ENCODE peak calls at places on chromosome 17, in seven cellular contexts. R is OCI-LY7, A is tibial nerve, I is neural progenitor cell, K is lung, Z is Peyer's patch, J is adipocyte. P is an unnamed sample. For H3K4me1, the result is how much of the 10 kb centered on the place peaks cover.

GRCh38 chr17:82091264-82092066 is 6.6 kb downstream of the FASN start:
- DNase-seq in R (no peak), A (no peak), I (no peak), K (no peak), Z (no peak), J (no peak), P (no peak)

GRCh38 chr17:66730497-66730923 is 104.4 kb upstream of the CACNG5 start:
- DNase-seq in R (no peak), A (no peak), I (no peak), K (no peak), Z (no peak), J (no peak), P (no peak)

GRCh38 chr17:70208080-70208794 is 38.9 kb downstream of the KCNJ2 start:
- DNase-seq in R (no peak), A (no peak), I (no peak), K (no peak), Z (no peak), J (no peak), P (no peak)

GRCh38 chr17:10612957-10613744 is 44.0 kb downstream of the MYH3 start:
- DNase-seq in R (no peak), A (no peak), I (no peak), K (no peak), Z (no peak), J (peak), P (no peak)

GRCh38 chr17:350706-351435 is 1.7 kb downstream of the RPH3AL start:
- DNase-seq in R (no peak), A (peak), I (no peak), K (peak), Z (peak), J (no peak), P (peak)

GRCh38 chr17:21388066-21388465 is 11.9 kb downstream of the KCNJ12 start:
- DNase-seq in R (no peak), A (no peak), I (no peak), K (no peak), Z (no peak), J (no peak), P (no peak)

GRCh38 chr17:2337811-2338657 is 733 bp downstream of the SGSM2 start:
- DNase-seq in R (peak), A (no peak), I (peak), K (peak), Z (peak), J (peak), P (peak)

GRCh38 chr17:21452377-21453143 is 76.4 kb downstream of the KCNJ12 start:
- DNase-seq in R (peak), A (peak), I (peak), K (peak), Z (peak), J (peak), P (peak)

GRCh38 chr17:49986396-49987289 is 8.4 kb downstream of the DLX3 start:
- DNase-seq in R (no peak), A (no peak), I (no peak), K (no peak), Z (no peak), J (no peak), P (no peak)

GRCh38 chr17:43316522-43317142 is 82.2 kb upstream of the ARL4D start:
- DNase-seq in R (peak), A (no peak), I (peak), K (no peak), Z (no peak), J (no peak), P (no peak)

GRCh38 chr17:29138991-29139682 is 41.1 kb downstream of the MYO18A start:
- DNase-seq in R (peak), A (no peak), I (no peak), K (no peak), Z (peak), J (no peak), P (no peak)

GRCh38 chr17:67260051-67260987 is 15.3 kb upstream of the HELZ start:
- DNase-seq in R (no peak), A (peak), I (no peak), K (peak), Z (peak), J (peak), P (peak)

GRCh38 chr17:50483266-50483665 is 4.6 kb downstream of the RSAD1 start:
- DNase-seq in R (no peak), A (no peak), I (no peak), K (no peak), Z (no peak), J (no peak), P (no peak)

GRCh38 chr17:54021418-54021817 is 198.7 kb downstream of the KIF2B start:
- DNase-seq in R (no peak), A (no peak), I (no peak), K (no peak), Z (no peak), J (no peak), P (no peak)

GRCh38 chr17:48131216-48131824 is 23.8 kb downstream of the SNX11 start:
- DNase-seq in R (peak), A (peak), I (peak), K (peak), Z (peak), J (peak), P (peak)

GRCh38 chr17:57678393-57678792 is 66.7 kb downstream of the CCDC182 start:
- DNase-seq in R (no peak), A (no peak), I (no peak), K (no peak), Z (no peak), J (no peak), P (no peak)

GRCh38 chr17:43615330-43615729 is 46.4 kb downstream of the MEOX1 start:
- DNase-seq in R (no peak), A (no peak), I (no peak), K (no peak), Z (no peak), J (no peak), P (no peak)

DNA sequence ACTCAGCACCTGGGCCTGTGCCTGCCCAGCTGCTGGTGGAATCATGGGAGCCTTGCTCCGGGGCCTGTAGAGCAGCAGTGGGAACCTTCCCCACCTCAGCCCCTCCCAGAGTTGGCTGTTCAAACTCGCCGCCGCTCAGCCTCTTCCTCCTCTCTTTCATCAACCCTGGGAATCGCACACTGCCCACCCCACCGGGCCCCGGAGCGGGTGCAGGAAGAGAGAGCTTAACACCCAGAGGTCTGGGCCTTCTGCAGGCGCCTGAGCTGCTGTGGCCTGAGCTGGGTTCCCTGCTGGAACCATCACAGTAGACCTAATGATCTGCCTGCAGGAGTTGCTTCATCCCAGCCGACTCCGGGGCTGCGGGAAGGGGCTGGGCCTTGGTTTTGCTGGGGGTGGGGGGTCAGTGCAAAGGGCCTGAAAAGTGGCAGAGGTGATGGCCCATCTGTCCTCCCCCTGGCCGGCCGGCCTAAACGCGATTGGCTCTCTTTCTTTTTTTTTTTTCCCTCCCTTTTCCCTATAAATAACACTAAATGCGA is 313.9 kb downstream of the SEC14L1 start:
- DNase-seq in R (peak), A (no peak), I (no peak), K (no peak), Z (no peak), J (no peak), P (no peak)
- H3K4me1 ChIP-seq in R (half or more), A (under half), I (under half), K (under half), Z (under half), J (under half), P (under half)

GRCh38 chr17:45319239-45319703 is 2.5 kb upstream of the MAP3K14 start:
- DNase-seq in R (no peak), A (no peak), I (no peak), K (no peak), Z (no peak), J (peak), P (peak)
- H3K4me1 ChIP-seq in R (under half), A (under half), I (under half), K (under half), Z (under half), J (half or more), P (half or more)

DNA sequence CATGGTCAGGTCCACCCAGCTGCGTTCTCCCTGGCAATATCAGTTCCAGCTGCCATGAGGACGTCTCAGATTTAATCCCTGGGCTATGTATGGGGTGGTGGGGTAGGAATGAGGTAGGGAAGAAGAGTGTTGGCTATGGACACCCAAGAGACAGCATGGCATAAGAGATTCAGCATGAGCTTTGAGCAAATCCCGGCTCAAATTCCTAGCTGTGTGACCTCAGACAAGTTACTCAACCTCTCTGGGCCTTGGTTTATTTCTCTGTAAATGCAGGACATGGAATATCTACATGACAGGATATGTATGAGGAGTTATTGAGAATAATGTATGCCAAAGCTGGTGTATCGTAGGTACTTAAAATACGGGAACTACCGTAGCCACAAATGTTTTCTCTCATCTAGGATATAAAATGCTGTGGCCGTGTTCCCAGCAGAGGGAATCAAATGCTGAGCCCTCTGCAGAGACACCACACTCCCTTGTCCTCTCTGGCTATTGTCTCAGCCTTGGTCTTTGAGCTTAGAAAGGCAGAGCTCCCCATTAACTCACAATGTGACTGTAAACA is 17.8 kb upstream of the LHX1 start:
- DNase-seq in R (no peak), A (no peak), I (peak), K (no peak), Z (no peak), J (no peak), P (no peak)
- H3K4me1 ChIP-seq in R (under half), A (under half), I (under half), K (under half), Z (under half), J (under half), P (under half)

GRCh38 chr17:31252741-31253140 is 44.3 kb downstream of the OMG start:
- DNase-seq in R (no peak), A (no peak), I (no peak), K (no peak), Z (no peak), J (no peak), P (no peak)
- H3K4me1 ChIP-seq in R (under half), A (under half), I (under half), K (under half), Z (under half), J (under half), P (under half)

GRCh38 chr17:32992360-32993033 is 850 bp downstream of the SPACA3 start:
- DNase-seq in R (no peak), A (no peak), I (no peak), K (no peak), Z (no peak), J (no peak), P (no peak)
- H3K4me1 ChIP-seq in R (under half), A (under half), I (under half), K (under half), Z (under half), J (under half), P (under half)

GRCh38 chr17:38719943-38720641 is 10.0 kb upstream of the CISD3 start:
- DNase-seq in R (no peak), A (no peak), I (peak), K (no peak), Z (no peak), J (no peak), P (no peak)

GRCh38 chr17:38724337-38724988 is 5.7 kb upstream of the CISD3 start:
- DNase-seq in R (no peak), A (no peak), I (no peak), K (no peak), Z (peak), J (no peak), P (no peak)

GRCh38 chr17:38720941-38721340 is 9.2 kb upstream of the CISD3 start:
- DNase-seq in R (no peak), A (no peak), I (no peak), K (no peak), Z (no peak), J (no peak), P (no peak)

GRCh38 chr17:38719284-38719942 is 10.7 kb upstream of the CISD3 start:
- DNase-seq in R (no peak), A (no peak), I (peak), K (no peak), Z (no peak), J (no peak), P (no peak)

DNA sequence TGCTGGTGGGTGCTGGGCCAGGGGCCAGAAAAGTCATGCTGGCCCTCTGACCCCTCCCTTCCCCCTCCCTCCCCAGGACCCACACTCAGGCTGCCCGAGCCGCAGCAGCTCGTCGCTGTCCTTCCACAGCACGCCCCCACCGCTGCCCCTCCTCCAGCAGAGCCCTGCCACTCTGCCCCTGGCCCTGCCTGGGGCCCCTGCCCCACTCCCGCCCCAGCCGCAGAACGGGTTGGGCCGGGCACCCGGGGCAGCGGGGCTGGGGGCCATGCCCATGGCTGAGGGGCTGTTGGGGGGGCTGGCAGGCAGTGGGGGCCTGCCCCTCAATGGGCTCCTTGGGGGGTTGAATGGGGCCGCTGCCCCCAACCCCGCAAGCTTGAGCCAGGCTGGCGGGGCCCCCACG is 8.3 kb upstream of the CISD3 start:
- DNase-seq in R (no peak), A (no peak), I (no peak), K (no peak), Z (no peak), J (no peak), P (no peak)
- H3K4me1 ChIP-seq in R (under half), A (under half), I (under half), K (under half), Z (under half), J (under half), P (under half)

GRCh38 chr17:73288534-73289302 is 23.1 kb downstream of the CDC42EP4 start:
- DNase-seq in R (no peak), A (no peak), I (no peak), K (peak), Z (peak), J (no peak), P (peak)

GRCh38 chr17:73289549-73290254 is 22.1 kb downstream of the CDC42EP4 start:
- DNase-seq in R (no peak), A (no peak), I (no peak), K (no peak), Z (no peak), J (no peak), P (no peak)

GRCh38 chr17:73291260-73291801 is 20.5 kb downstream of the CDC42EP4 start:
- DNase-seq in R (no peak), A (peak), I (no peak), K (peak), Z (peak), J (peak), P (peak)

GRCh38 chr17:73292031-73292531 is 19.7 kb downstream of the CDC42EP4 start:
- DNase-seq in R (no peak), A (no peak), I (no peak), K (no peak), Z (no peak), J (peak), P (peak)

GRCh38 chr17:73290399-73291259 is 21.2 kb downstream of the CDC42EP4 start:
- DNase-seq in R (no peak), A (no peak), I (no peak), K (no peak), Z (no peak), J (no peak), P (no peak)
- H3K4me1 ChIP-seq in R (under half), A (under half), I (under half), K (under half), Z (under half), J (half or more), P (half or more)

GRCh38 chr17:27469256-27469655 is 13.0 kb downstream of the KSR1 start:
- DNase-seq in R (no peak), A (no peak), I (no peak), K (no peak), Z (no peak), J (no peak), P (no peak)
- H3K4me1 ChIP-seq in R (under half), A (under half), I (under half), K (under half), Z (under half), J (under half), P (under half)

DNA sequence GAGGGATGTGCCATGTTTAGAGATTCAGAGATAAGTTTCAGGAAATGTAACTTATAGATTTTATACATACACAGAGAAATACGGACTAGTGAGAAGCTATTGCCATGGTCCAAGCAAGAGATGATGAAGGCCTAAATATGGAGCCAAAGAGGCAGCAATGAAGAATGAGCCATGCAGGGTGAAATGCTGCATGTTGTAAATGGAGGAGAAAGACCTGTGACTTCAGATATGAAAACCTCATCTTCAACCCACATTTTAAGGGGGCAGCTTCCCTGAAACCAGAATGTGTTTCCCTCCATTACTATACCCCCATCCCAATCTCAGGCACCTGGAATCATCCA is 2.9 kb downstream of the CCL2 start:
- DNase-seq in R (no peak), A (no peak), I (no peak), K (no peak), Z (no peak), J (no peak), P (no peak)
- H3K4me1 ChIP-seq in R (under half), A (under half), I (under half), K (under half), Z (under half), J (under half), P (under half)

P was measured in PC-3.